ENCODE peak calls at places on chromosome 21, in seven cellular contexts. One of them, this sample, is unnamed.

GRCh38 chr21:36385233-36385908 is at the start of gene CHAF1B:
- DNase-seq in neuronal stem cell: peak
- DNase-seq in H9: peak
- DNase-seq in mesendoderm: peak
- DNase-seq in trophoblast cell: peak
- DNase-seq in IMR-90: peak
- DNase-seq in H1: peak
- DNase-seq in this sample: peak

GRCh38 chr21:15993951-15994350 is 264.2 kb downstream of the USP25 start:
- DNase-seq in neuronal stem cell: no peak
- DNase-seq in H9: no peak
- DNase-seq in mesendoderm: no peak
- DNase-seq in trophoblast cell: no peak
- DNase-seq in IMR-90: no peak
- DNase-seq in H1: no peak
- DNase-seq in this sample: no peak

GRCh38 chr21:46001821-46002681 is 20.5 kb downstream of the COL6A1 start:
- DNase-seq in neuronal stem cell: no peak
- DNase-seq in H9: peak
- DNase-seq in mesendoderm: no peak
- DNase-seq in trophoblast cell: no peak
- DNase-seq in IMR-90: no peak
- DNase-seq in H1: no peak
- DNase-seq in this sample: no peak

GRCh38 chr21:45859762-45860357 is 121.7 kb upstream of the COL6A1 start:
- DNase-seq in neuronal stem cell: no peak
- DNase-seq in H9: no peak
- DNase-seq in mesendoderm: no peak
- DNase-seq in trophoblast cell: no peak
- DNase-seq in IMR-90: no peak
- DNase-seq in H1: no peak
- DNase-seq in this sample: no peak

GRCh38 chr21:36005018-36005417 is 55.3 kb downstream of the SETD4 start:
- DNase-seq in neuronal stem cell: no peak
- DNase-seq in H9: no peak
- DNase-seq in mesendoderm: no peak
- DNase-seq in trophoblast cell: no peak
- DNase-seq in IMR-90: peak
- DNase-seq in H1: no peak
- DNase-seq in this sample: no peak

GRCh38 chr21:36508948-36509347 is 29.0 kb upstream of the CLDN14 start:
- DNase-seq in neuronal stem cell: no peak
- DNase-seq in H9: no peak
- DNase-seq in mesendoderm: no peak
- DNase-seq in trophoblast cell: no peak
- DNase-seq in IMR-90: no peak
- DNase-seq in H1: no peak
- DNase-seq in this sample: no peak

GRCh38 chr21:24939288-24939687 is 668.0 kb downstream of the MRPL39 start:
- DNase-seq in neuronal stem cell: no peak
- DNase-seq in H9: no peak
- DNase-seq in mesendoderm: no peak
- DNase-seq in trophoblast cell: no peak
- DNase-seq in IMR-90: no peak
- DNase-seq in H1: no peak
- DNase-seq in this sample: no peak

GRCh38 chr21:38139380-38140168 is 117.2 kb upstream of the KCNJ15 start:
- DNase-seq in neuronal stem cell: no peak
- DNase-seq in H9: no peak
- DNase-seq in mesendoderm: peak
- DNase-seq in trophoblast cell: peak
- DNase-seq in IMR-90: peak
- DNase-seq in H1: no peak
- DNase-seq in this sample: peak

GRCh38 chr21:38753114-38754100 is 52.3 kb upstream of the ETS2 start:
- DNase-seq in neuronal stem cell: no peak
- DNase-seq in H9: no peak
- DNase-seq in mesendoderm: no peak
- DNase-seq in trophoblast cell: no peak
- DNase-seq in IMR-90: no peak
- DNase-seq in H1: no peak
- DNase-seq in this sample: no peak

GRCh38 chr21:40562603-40563002 is 284.4 kb downstream of the DSCAM start:
- DNase-seq in neuronal stem cell: no peak
- DNase-seq in H9: no peak
- DNase-seq in mesendoderm: no peak
- DNase-seq in trophoblast cell: no peak
- DNase-seq in IMR-90: no peak
- DNase-seq in H1: no peak
- DNase-seq in this sample: no peak

GRCh38 chr21:28342229-28342810 is 650.4 kb downstream of the LTN1 start:
- DNase-seq in neuronal stem cell: no peak
- DNase-seq in H9: no peak
- DNase-seq in mesendoderm: no peak
- DNase-seq in trophoblast cell: no peak
- DNase-seq in IMR-90: no peak
- DNase-seq in H1: no peak
- DNase-seq in this sample: no peak

GRCh38 chr21:29347274-29347681 is 48.6 kb downstream of the BACH1 start:
- DNase-seq in neuronal stem cell: no peak
- DNase-seq in H9: no peak
- DNase-seq in mesendoderm: no peak
- DNase-seq in trophoblast cell: no peak
- DNase-seq in IMR-90: peak
- DNase-seq in H1: no peak
- DNase-seq in this sample: peak

GRCh38 chr21:37459575-37459974 is 93.0 kb downstream of the DYRK1A start:
- DNase-seq in neuronal stem cell: no peak
- DNase-seq in H9: no peak
- DNase-seq in mesendoderm: no peak
- DNase-seq in trophoblast cell: no peak
- DNase-seq in IMR-90: peak
- DNase-seq in H1: no peak
- DNase-seq in this sample: peak

GRCh38 chr21:39564200-39564599 is 48.5 kb upstream of the B3GALT5 start:
- DNase-seq in neuronal stem cell: no peak
- DNase-seq in H9: no peak
- DNase-seq in mesendoderm: no peak
- DNase-seq in trophoblast cell: no peak
- DNase-seq in IMR-90: no peak
- DNase-seq in H1: no peak
- DNase-seq in this sample: no peak

GRCh38 chr21:40318371-40318770 is 451.1 kb downstream of the PCP4 start:
- DNase-seq in neuronal stem cell: no peak
- DNase-seq in H9: no peak
- DNase-seq in mesendoderm: no peak
- DNase-seq in trophoblast cell: no peak
- DNase-seq in IMR-90: no peak
- DNase-seq in H1: no peak
- DNase-seq in this sample: no peak

GRCh38 chr21:46156378-46156645 is 933 bp upstream of the FTCD start:
- DNase-seq in neuronal stem cell: no peak
- DNase-seq in H9: no peak
- DNase-seq in mesendoderm: no peak
- DNase-seq in trophoblast cell: no peak
- DNase-seq in IMR-90: no peak
- DNase-seq in H1: no peak
- DNase-seq in this sample: no peak

GRCh38 chr21:37670883-37671282 is 245.4 kb downstream of the KCNJ6 start:
- DNase-seq in neuronal stem cell: no peak
- DNase-seq in H9: no peak
- DNase-seq in mesendoderm: no peak
- DNase-seq in trophoblast cell: peak
- DNase-seq in IMR-90: peak
- DNase-seq in H1: no peak
- DNase-seq in this sample: peak

GRCh38 chr21:38171723-38172344 is 85.0 kb upstream of the KCNJ15 start:
- DNase-seq in neuronal stem cell: peak
- DNase-seq in H9: peak
- DNase-seq in mesendoderm: peak
- DNase-seq in trophoblast cell: peak
- DNase-seq in IMR-90: peak
- DNase-seq in H1: peak
- DNase-seq in this sample: peak

GRCh38 chr21:36028127-36029069 is 31.9 kb downstream of the SETD4 start:
- DNase-seq in neuronal stem cell: peak
- DNase-seq in H9: peak
- DNase-seq in mesendoderm: peak
- DNase-seq in trophoblast cell: peak
- DNase-seq in IMR-90: peak
- DNase-seq in H1: peak
- DNase-seq in this sample: peak

GRCh38 chr21:36705679-36706481 is 7.0 kb downstream of the SIM2 start:
- DNase-seq in neuronal stem cell: peak
- DNase-seq in H9: peak
- DNase-seq in mesendoderm: peak
- DNase-seq in trophoblast cell: no peak
- DNase-seq in IMR-90: no peak
- DNase-seq in H1: no peak
- DNase-seq in this sample: no peak

GRCh38 chr21:41869771-41870170 is 9.4 kb downstream of the PRDM15 start:
- DNase-seq in neuronal stem cell: no peak
- DNase-seq in H9: no peak
- DNase-seq in mesendoderm: no peak
- DNase-seq in trophoblast cell: no peak
- DNase-seq in IMR-90: no peak
- DNase-seq in H1: no peak
- DNase-seq in this sample: no peak
- H3K18ac ChIP-seq in neuronal stem cell: no peak
- H3K18ac ChIP-seq in H9: no peak
- H3K18ac ChIP-seq in mesendoderm: no peak
- H3K18ac ChIP-seq in trophoblast cell: no peak
- H3K18ac ChIP-seq in IMR-90: no peak
- H3K18ac ChIP-seq in H1: no peak
- H3K18ac ChIP-seq in this sample: no peak

GRCh38 chr21:22890656-22891055 is 1892.4 kb downstream of the NCAM2 start:
- DNase-seq in neuronal stem cell: no peak
- DNase-seq in H9: no peak
- DNase-seq in mesendoderm: no peak
- DNase-seq in trophoblast cell: no peak
- DNase-seq in IMR-90: no peak
- DNase-seq in H1: no peak
- DNase-seq in this sample: no peak
- H3K18ac ChIP-seq in neuronal stem cell: no peak
- H3K18ac ChIP-seq in H9: no peak
- H3K18ac ChIP-seq in mesendoderm: peak
- H3K18ac ChIP-seq in trophoblast cell: no peak
- H3K18ac ChIP-seq in IMR-90: no peak
- H3K18ac ChIP-seq in H1: no peak
- H3K18ac ChIP-seq in this sample: no peak

DNA sequence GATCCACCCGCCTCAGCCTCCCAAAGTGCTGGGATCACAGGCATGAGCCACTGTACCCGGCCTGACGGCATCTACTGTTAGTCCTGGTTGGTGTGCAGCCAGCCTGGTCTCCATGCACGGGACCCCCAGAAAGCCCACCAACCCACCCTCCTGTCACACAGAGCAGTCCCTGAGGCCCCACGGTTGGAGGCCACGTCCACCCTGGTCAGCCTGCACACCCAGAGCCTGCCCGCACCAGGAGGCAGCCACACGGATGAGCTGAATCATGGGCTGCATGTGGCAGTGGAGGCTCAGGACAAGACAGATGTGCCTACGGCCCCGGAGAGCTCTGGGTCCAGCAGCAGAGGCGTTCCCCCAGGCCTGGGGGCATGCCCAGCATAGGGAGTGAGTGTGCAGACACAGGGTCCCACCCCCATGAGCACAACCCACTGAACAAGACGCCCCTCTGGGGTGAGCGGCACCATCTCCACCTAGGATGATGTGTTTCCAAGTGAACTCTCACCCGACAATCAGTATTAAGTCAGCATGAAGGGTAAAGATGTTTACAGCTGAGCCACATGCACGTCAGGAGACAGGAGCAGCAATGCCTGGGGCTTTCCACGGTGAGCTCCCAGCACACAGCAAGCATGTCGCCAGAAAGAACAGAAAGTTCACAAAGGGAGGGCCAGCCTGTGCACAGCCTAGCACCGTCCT is 102.1 kb downstream of the WDR4 start:
- DNase-seq in neuronal stem cell: no peak
- DNase-seq in H9: no peak
- DNase-seq in mesendoderm: no peak
- DNase-seq in trophoblast cell: no peak
- DNase-seq in IMR-90: no peak
- DNase-seq in H1: no peak
- DNase-seq in this sample: no peak
- H3K18ac ChIP-seq in neuronal stem cell: peak
- H3K18ac ChIP-seq in H9: no peak
- H3K18ac ChIP-seq in mesendoderm: no peak
- H3K18ac ChIP-seq in trophoblast cell: no peak
- H3K18ac ChIP-seq in IMR-90: no peak
- H3K18ac ChIP-seq in H1: no peak
- H3K18ac ChIP-seq in this sample: no peak

GRCh38 chr21:26070121-26070520 is 100.4 kb downstream of the APP start:
- DNase-seq in neuronal stem cell: no peak
- DNase-seq in H9: no peak
- DNase-seq in mesendoderm: no peak
- DNase-seq in trophoblast cell: no peak
- DNase-seq in IMR-90: no peak
- DNase-seq in H1: no peak
- DNase-seq in this sample: no peak
- H3K18ac ChIP-seq in neuronal stem cell: no peak
- H3K18ac ChIP-seq in H9: no peak
- H3K18ac ChIP-seq in mesendoderm: no peak
- H3K18ac ChIP-seq in trophoblast cell: no peak
- H3K18ac ChIP-seq in IMR-90: no peak
- H3K18ac ChIP-seq in H1: no peak
- H3K18ac ChIP-seq in this sample: no peak

GRCh38 chr21:33937931-33938339 is 22.3 kb upstream of the ATP5PO start:
- DNase-seq in neuronal stem cell: no peak
- DNase-seq in H9: no peak
- DNase-seq in mesendoderm: no peak
- DNase-seq in trophoblast cell: no peak
- DNase-seq in IMR-90: no peak
- DNase-seq in H1: no peak
- DNase-seq in this sample: no peak
- H3K18ac ChIP-seq in neuronal stem cell: no peak
- H3K18ac ChIP-seq in H9: no peak
- H3K18ac ChIP-seq in mesendoderm: no peak
- H3K18ac ChIP-seq in trophoblast cell: no peak
- H3K18ac ChIP-seq in IMR-90: no peak
- H3K18ac ChIP-seq in H1: no peak
- H3K18ac ChIP-seq in this sample: no peak

DNA sequence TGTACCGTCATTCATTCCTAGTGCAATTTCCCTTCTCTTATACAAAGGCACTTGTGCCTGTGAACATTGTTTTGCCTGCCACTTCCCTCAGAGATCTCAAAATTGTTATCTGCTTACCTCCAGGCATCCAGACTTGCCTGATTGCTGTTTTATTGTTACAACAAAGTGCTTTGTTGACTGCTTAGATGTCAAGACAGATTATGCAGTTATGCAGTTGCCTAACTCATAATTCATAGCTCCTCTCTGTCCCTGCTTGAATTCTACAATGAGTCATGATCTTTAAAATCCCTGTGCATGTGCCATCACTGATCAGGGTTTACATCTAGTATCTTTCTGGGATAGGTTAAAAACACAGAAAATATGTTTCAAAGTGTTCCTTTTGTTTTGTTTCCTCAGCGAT is 24.5 kb downstream of the CXADR start:
- DNase-seq in neuronal stem cell: no peak
- DNase-seq in H9: no peak
- DNase-seq in mesendoderm: peak
- DNase-seq in trophoblast cell: peak
- DNase-seq in IMR-90: no peak
- DNase-seq in H1: no peak
- DNase-seq in this sample: peak
- H3K18ac ChIP-seq in neuronal stem cell: no peak
- H3K18ac ChIP-seq in H9: no peak
- H3K18ac ChIP-seq in mesendoderm: no peak
- H3K18ac ChIP-seq in trophoblast cell: no peak
- H3K18ac ChIP-seq in IMR-90: no peak
- H3K18ac ChIP-seq in H1: no peak
- H3K18ac ChIP-seq in this sample: no peak

This sample was measured in mesenchymal stem cell.